ENCODE peak calls at places on chromosome 14, in four cellular contexts. K is foreskin fibroblast, O is pancreas, Z is tibial artery. F is an unnamed sample.

GRCh38 chr14:90383731-90384542 is 12.9 kb upstream of the CALM1 start:
- DNase-seq in K (peak), O (peak), Z (peak), F (peak)

GRCh38 chr14:90523961-90524875 is 127.4 kb downstream of the CALM1 start:
- DNase-seq in K (no peak), Z (no peak), O (no peak), F (no peak)

GRCh38 chr14:101839236-101839635 is 77.7 kb downstream of the PPP2R5C start:
- DNase-seq in Z (no peak), K (no peak), O (no peak), F (no peak)

GRCh38 chr14:89543420-89543790 is 126.4 kb upstream of the FOXN3 start:
- DNase-seq in K (peak), Z (no peak), O (peak), F (peak)

GRCh38 chr14:21863289-21863688 is 189.7 kb upstream of the OR4E1 start:
- DNase-seq in K (no peak), Z (no peak), O (no peak), F (no peak)

GRCh38 chr14:101780887-101781239 is 19.4 kb downstream of the PPP2R5C start:
- DNase-seq in Z (no peak), K (peak), O (no peak), F (no peak)

GRCh38 chr14:72519543-72519942 is 374.4 kb downstream of the DPF3 start:
- DNase-seq in K (no peak), Z (no peak), O (no peak), F (no peak)

GRCh38 chr14:90344920-90345557 is 13.3 kb upstream of the NRDE2 start:
- DNase-seq in Z (no peak), O (no peak), K (peak), F (no peak)

GRCh38 chr14:38113546-38113945 is 94.2 kb upstream of the SSTR1 start:
- DNase-seq in K (no peak), O (no peak), Z (no peak), F (no peak)

GRCh38 chr14:82755923-82756322 is 1222.3 kb upstream of the SEL1L start:
- DNase-seq in Z (no peak), K (no peak), O (no peak), F (no peak)

GRCh38 chr14:76686646-76687045 is 74.6 kb upstream of the VASH1 start:
- DNase-seq in K (no peak), Z (no peak), O (no peak), F (no peak)

GRCh38 chr14:96795443-96795842 is 1.7 kb upstream of the VRK1 start:
- DNase-seq in K (no peak), O (no peak), Z (no peak), F (no peak)

GRCh38 chr14:96797943-96798349 is 764 bp downstream of the VRK1 start:
- DNase-seq in Z (no peak), O (no peak), K (peak), F (peak)

GRCh38 chr14:96799489-96800056 is 2.4 kb downstream of the VRK1 start:
- DNase-seq in K (no peak), O (no peak), Z (no peak), F (no peak)

GRCh38 chr14:96797188-96797942 is at the start of gene VRK1:
- DNase-seq in Z (peak), K (peak), O (peak), F (peak)

DNA sequence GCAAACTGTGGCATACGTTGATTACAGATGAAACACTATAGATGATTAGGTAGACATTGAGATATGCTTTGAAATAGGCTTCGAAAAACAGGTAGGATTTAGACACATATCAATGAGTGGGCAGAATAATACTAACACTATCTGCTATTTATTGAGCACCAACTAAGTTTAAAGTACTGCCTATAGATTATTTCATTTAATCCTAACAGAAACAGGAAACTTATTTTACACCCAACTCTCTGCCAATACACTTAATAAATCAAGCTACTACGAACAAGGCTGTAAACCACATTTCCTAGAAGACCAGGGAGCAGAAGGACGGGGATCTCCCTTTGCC is 363 bp upstream of the VRK1 start:
- DNase-seq in Z (no peak), O (no peak), K (no peak), F (no peak)
- H3K4me3 ChIP-seq in Z (no peak), O (peak), K (no peak), F (no peak)

GRCh38 chr14:92785601-92786426 is 8.3 kb upstream of the GOLGA5 start:
- DNase-seq in K (peak), O (peak), Z (no peak), F (peak)
- TF ChIP-seq CTCF in K (no peak), O (no peak), Z (no peak), F (no peak)

GRCh38 chr14:67837011-67837624 is 17.5 kb downstream of the RAD51B start:
- DNase-seq in K (peak), O (peak), Z (peak), F (peak)
- H3K4me3 ChIP-seq in K (no peak), O (no peak), Z (no peak), F (no peak)

GRCh38 chr14:100283984-100284881 is 22.0 kb downstream of the SLC25A29 start:
- DNase-seq in Z (no peak), K (no peak), O (no peak), F (no peak)

GRCh38 chr14:100285021-100285912 is 21.0 kb downstream of the SLC25A29 start:
- DNase-seq in O (peak), Z (no peak), K (peak), F (peak)

GRCh38 chr14:100286484-100287191 is 19.6 kb downstream of the SLC25A29 start:
- DNase-seq in Z (no peak), O (no peak), K (no peak), F (no peak)

GRCh38 chr14:100287202-100287997 is 18.8 kb downstream of the SLC25A29 start:
- DNase-seq in Z (no peak), K (no peak), O (no peak), F (no peak)

GRCh38 chr14:100285913-100286400 is 20.3 kb downstream of the SLC25A29 start:
- DNase-seq in Z (no peak), O (no peak), K (no peak), F (no peak)
- TF ChIP-seq CTCF in Z (no peak), O (no peak), K (no peak), F (no peak)

DNA sequence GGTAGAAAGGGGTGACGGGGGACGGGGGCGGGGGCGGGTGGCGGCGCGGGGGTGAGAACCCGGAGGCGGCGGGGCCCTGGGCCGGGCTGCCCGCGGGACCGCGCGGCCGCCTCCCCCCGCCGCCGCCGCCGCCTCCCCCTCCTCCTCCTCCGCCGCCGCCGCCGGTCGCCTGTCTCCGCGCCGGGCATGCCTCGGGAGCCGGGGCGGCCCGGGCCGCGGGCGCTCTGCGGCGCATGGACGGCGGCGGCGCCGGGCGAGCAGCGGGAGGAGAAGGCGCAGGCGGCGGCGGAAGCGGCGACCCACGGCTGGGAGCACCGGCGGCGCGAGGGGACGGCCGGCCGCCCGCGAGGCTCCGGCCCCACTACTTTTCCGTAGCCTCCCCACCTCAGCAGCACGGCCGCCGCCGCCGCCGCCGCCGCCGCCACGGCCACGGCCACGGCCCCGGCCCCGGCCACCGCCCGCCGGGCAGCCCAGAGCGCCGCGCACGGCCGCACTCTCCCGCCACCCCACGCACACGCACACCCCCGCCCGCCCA is at the start of gene NPAS3:
- DNase-seq in Z (no peak), K (peak), O (no peak), F (peak)
- H3K4me3 ChIP-seq in Z (peak), K (peak), O (peak), F (peak)

GRCh38 chr14:69091695-69092094 is 61.2 kb downstream of the DCAF5 start:
- DNase-seq in K (no peak), Z (no peak), O (no peak), F (no peak)

GRCh38 chr14:69092840-69093422 is 60.0 kb downstream of the DCAF5 start:
- DNase-seq in O (no peak), K (no peak), Z (no peak), F (no peak)

GRCh38 chr14:69087061-69087461 is 65.9 kb downstream of the DCAF5 start:
- DNase-seq in Z (no peak), K (no peak), O (no peak), F (peak)

GRCh38 chr14:69088523-69089445 is 64.1 kb downstream of the DCAF5 start:
- DNase-seq in O (no peak), Z (no peak), K (peak), F (peak)

DNA sequence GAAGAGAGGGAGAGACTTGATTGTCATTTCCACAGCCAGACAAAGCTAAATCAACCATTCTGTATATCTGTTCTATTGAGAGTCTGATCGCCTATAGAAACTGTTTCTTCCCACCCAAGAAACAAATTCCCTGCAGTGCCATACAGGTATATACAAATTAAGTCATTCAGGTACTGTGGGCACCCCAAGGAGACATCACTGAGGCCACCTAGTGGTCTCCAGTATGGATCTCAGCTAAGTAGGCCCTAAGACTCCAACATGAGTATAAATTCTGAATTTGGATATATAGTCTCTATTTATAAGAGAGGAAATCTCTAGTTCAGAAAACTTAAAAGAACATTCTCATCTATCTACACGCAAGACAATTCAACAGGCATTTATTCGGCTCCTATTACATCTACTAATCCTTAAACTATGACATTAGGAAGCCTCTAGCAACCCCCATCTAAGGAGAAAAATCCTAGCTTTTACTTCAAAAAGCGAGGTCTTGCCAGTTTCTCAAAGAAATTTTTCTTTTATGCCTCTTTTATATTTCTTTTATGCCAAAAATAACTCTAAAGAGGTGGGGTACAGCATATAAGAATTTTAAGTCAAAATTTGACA is 62.6 kb downstream of the DCAF5 start:
- DNase-seq in Z (no peak), K (peak), O (no peak), F (peak)
- TF ChIP-seq CTCF in Z (peak), K (peak), O (peak), F (peak)

DNA sequence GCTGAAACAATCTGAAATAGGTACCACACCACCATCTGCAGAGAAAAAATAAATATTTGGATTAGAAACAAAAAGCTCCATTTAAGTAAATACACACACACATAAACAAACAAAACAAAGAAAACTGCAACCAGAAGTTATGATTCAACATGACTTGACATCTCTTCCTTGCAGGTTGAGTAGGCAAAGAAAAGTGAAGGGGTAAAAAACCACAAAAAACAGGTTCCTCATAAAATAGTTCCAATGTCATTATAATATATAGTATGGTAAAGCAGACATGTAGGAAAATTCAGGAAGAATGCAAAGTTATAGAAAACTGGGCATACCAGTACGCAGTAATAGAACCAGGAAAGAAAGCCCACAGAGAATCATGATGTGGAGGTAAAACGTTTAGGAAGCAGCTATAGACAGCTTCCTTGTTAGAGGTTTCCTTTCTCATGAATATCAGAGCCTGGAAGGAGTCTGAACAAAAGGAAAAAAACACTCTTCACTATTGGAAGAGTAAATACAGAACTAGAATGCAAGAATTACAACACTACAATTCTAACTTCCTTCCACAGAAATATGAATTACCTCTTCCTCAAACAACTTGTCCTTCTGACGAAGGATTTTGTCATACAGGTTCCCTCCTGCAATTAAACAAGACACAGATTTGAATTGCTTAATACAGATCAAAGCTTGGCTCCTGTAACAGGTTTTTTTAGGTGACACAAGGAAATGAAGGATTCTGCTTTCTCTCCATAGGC is 6.1 kb downstream of the NEK9 start:
- DNase-seq in O (no peak), Z (no peak), K (no peak), F (no peak)
- H3K4me3 ChIP-seq in O (no peak), Z (no peak), K (no peak), F (no peak)

DNA sequence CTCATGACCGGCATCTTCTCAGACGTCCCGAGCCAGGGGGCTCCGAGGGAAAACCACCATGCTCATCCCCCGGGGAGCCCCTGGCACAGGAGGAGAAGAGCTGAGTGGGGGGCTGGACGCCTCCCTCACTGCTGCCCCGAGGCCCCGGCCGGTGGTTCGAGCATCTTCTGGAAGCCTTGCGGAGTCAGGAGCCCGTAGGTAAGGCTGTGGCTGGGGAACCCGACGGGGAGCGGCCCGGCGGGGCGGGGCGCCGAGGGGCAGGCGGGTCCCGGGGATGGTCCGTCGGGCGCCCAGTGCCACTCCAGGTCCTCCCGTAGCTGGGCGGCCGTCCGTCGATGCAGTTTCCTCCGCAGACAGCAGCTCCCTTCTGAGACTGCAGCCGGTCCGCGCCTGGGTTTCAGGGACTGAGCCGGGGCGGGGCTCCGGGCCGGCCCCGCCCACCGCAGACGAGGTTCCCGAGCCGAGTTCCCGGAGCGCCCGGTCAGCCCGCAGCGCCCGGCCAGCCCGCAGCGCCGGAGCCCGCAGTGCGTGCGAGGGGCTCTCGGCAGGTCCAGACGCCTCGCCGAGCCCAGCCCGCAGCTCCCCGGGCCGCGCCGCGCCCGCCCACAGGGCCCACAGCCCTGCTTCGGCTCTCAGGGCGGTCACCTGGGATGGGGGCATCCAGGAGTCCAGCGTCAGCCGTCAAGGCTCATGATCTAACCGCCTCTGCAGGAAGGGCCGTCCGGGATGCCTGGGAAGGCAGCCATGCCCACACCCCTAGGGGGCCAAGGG is at the start of gene PGF:
- DNase-seq in Z (peak), O (peak), K (peak), F (peak)
- TF ChIP-seq CTCF in Z (no peak), O (no peak), K (no peak), F (no peak)

GRCh38 chr14:106843951-106844483 is 1317.6 kb downstream of the TMEM121 start:
- DNase-seq in Z (no peak), O (peak), K (no peak), F (peak)

GRCh38 chr14:106844608-106845285 is 1318.4 kb downstream of the TMEM121 start:
- DNase-seq in O (peak), Z (peak), K (no peak), F (peak)

GRCh38 chr14:106845286-106846087 is 1319.1 kb downstream of the TMEM121 start:
- DNase-seq in O (peak), Z (no peak), K (no peak), F (peak)

GRCh38 chr14:106848330-106849121 is 1322.1 kb downstream of the TMEM121 start:
- DNase-seq in O (peak), K (no peak), Z (no peak), F (no peak)

DNA sequence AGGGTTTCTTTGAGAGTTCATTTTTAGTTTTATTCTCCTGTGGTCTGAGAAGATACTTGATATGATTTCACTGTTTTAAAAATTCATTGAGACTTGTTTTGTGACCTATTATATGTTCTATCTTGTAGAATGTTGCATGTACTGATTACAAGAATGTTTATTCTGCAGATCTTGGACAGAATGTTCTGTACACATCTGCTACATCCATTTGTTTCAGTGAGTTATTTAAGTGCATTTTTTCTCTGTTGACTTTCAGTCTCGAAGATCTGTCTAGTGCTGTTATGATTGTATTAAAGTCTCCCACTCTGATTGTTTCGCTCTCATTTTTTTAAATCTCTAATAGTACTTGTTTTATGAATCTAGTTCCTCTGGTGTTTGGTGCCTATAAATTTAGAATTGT is 1319.8 kb downstream of the TMEM121 start:
- DNase-seq in Z (no peak), O (no peak), K (no peak), F (no peak)
- H3K4me3 ChIP-seq in Z (no peak), O (peak), K (no peak), F (no peak)

GRCh38 chr14:95066427-95066986 is 90.8 kb downstream of the DICER1 start:
- DNase-seq in Z (no peak), K (no peak), O (no peak), F (no peak)
- TF ChIP-seq CTCF in Z (no peak), K (no peak), O (no peak), F (no peak)

F was measured in cardiac fibroblast.